ENCODE peak calls at places on chromosome 7, in six cellular contexts. Y is MM.1S, T is PC-3, D is hepatocyte, E is GM23338, X is HCT116. G is an unnamed sample.

GRCh38 chr7:20958474-20958873 is 171.8 kb upstream of the SP8 start:
- DNase-seq in Y (no peak), E (no peak), D (no peak), T (no peak), X (no peak), G (no peak)

GRCh38 chr7:155225516-155225915 is 72.2 kb upstream of the INSIG1 start:
- DNase-seq in E (no peak), D (no peak), X (no peak), T (no peak), Y (no peak), G (no peak)

GRCh38 chr7:120272896-120273475 is at the start of gene KCND2:
- DNase-seq in T (no peak), D (peak), X (no peak), Y (peak), E (peak), G (peak)

GRCh38 chr7:51543801-51544553 is 227.4 kb upstream of the COBL start:
- DNase-seq in X (no peak), D (no peak), Y (no peak), E (no peak), T (no peak), G (no peak)

GRCh38 chr7:108200326-108200725 is 70.2 kb upstream of the LAMB4 start:
- DNase-seq in X (no peak), E (no peak), T (peak), D (no peak), Y (no peak), G (peak)

GRCh38 chr7:151905766-151906165 is 28.9 kb upstream of the PRKAG2 start:
- DNase-seq in Y (no peak), E (no peak), T (no peak), D (no peak), X (no peak), G (no peak)

GRCh38 chr7:111086532-111086931 is 4.4 kb upstream of the LRRN3 start:
- DNase-seq in D (no peak), X (peak), T (peak), E (no peak), Y (no peak), G (no peak)

GRCh38 chr7:452230-452751 is 67.4 kb downstream of the PDGFA start:
- DNase-seq in D (peak), T (no peak), E (peak), Y (no peak), X (no peak), G (peak)

GRCh38 chr7:1255083-1255816 is 22.6 kb downstream of the UNCX start:
- DNase-seq in E (no peak), D (no peak), Y (no peak), X (no peak), T (no peak), G (no peak)

GRCh38 chr7:604884-605531 is 85.4 kb upstream of the PDGFA start:
- DNase-seq in E (no peak), Y (no peak), D (no peak), T (no peak), X (no peak), G (no peak)

GRCh38 chr7:105800442-105800841 is 76.0 kb downstream of the ATXN7L1 start:
- DNase-seq in T (no peak), X (no peak), Y (no peak), D (no peak), E (no peak), G (peak)

GRCh38 chr7:134879815-134880475 is 100.5 kb downstream of the CALD1 start:
- DNase-seq in X (no peak), Y (no peak), E (no peak), T (no peak), D (no peak), G (no peak)

GRCh38 chr7:39238209-39238869 is 260.6 kb downstream of the POU6F2 start:
- DNase-seq in Y (no peak), T (no peak), X (no peak), E (no peak), D (no peak), G (no peak)

GRCh38 chr7:66845382-66846095 is 75.5 kb upstream of the TMEM248 start:
- DNase-seq in E (no peak), D (no peak), T (no peak), Y (no peak), X (no peak), G (peak)

GRCh38 chr7:71507665-71508064 is 375.7 kb downstream of the GALNT17 start:
- DNase-seq in D (no peak), Y (no peak), E (no peak), T (no peak), X (no peak), G (no peak)

GRCh38 chr7:131507592-131508331 is 48.7 kb downstream of the PODXL start:
- DNase-seq in X (peak), D (peak), T (peak), E (peak), Y (peak), G (peak)

GRCh38 chr7:148153611-148154010 is 437.0 kb upstream of the C7orf33 start:
- DNase-seq in D (no peak), Y (no peak), X (no peak), E (no peak), T (no peak), G (no peak)

GRCh38 chr7:142328006-142328405 is 70.1 kb upstream of the PRSS58 start:
- DNase-seq in D (no peak), Y (no peak), E (peak), X (no peak), T (no peak), G (no peak)

GRCh38 chr7:33979300-33979806 is 74.0 kb downstream of the BMPER start:
- DNase-seq in Y (no peak), E (no peak), D (no peak), T (no peak), X (no peak), G (no peak)

GRCh38 chr7:109354000-109354399 is 784.3 kb downstream of the DNAJB9 start:
- DNase-seq in E (peak), T (no peak), D (no peak), Y (no peak), X (no peak), G (no peak)

GRCh38 chr7:17758008-17758407 is 182.3 kb downstream of the SNX13 start:
- DNase-seq in D (no peak), Y (no peak), E (no peak), X (no peak), T (no peak), G (no peak)

GRCh38 chr7:31934551-31934950 is 135.7 kb downstream of the PDE1C start:
- DNase-seq in Y (no peak), E (no peak), T (peak), D (no peak), X (no peak), G (peak)

GRCh38 chr7:31957090-31957720 is 113.0 kb downstream of the PDE1C start:
- DNase-seq in T (peak), E (no peak), D (no peak), X (no peak), Y (no peak), G (peak)

GRCh38 chr7:79272066-79272669 is 181.3 kb downstream of the MAGI2 start:
- DNase-seq in E (peak), T (peak), Y (peak), D (peak), X (peak), G (peak)

GRCh38 chr7:68720722-68721121 is 877.6 kb upstream of the AUTS2 start:
- DNase-seq in T (no peak), X (no peak), E (no peak), Y (peak), D (no peak), G (no peak)

GRCh38 chr7:139727151-139727705 is 50.6 kb downstream of the HIPK2 start:
- DNase-seq in X (no peak), D (no peak), E (no peak), T (peak), Y (no peak), G (peak)

GRCh38 chr7:5636914-5637313 is 144.5 kb downstream of the RNF216 start:
- DNase-seq in X (no peak), D (peak), E (no peak), Y (no peak), T (peak), G (peak)

GRCh38 chr7:78638364-78638763 is 815.1 kb downstream of the MAGI2 start:
- DNase-seq in E (no peak), D (no peak), T (peak), X (no peak), Y (no peak), G (peak)

GRCh38 chr7:151251328-151251925 is 2.9 kb upstream of the SMARCD3 start:
- DNase-seq in D (peak), X (no peak), E (peak), T (no peak), Y (no peak), G (peak)

GRCh38 chr7:130112078-130112477 is 41.7 kb downstream of the KLHDC10 start:
- DNase-seq in X (no peak), Y (no peak), T (no peak), D (no peak), E (no peak), G (no peak)

GRCh38 chr7:130113887-130114286 is 43.6 kb downstream of the KLHDC10 start:
- DNase-seq in Y (no peak), E (no peak), D (peak), T (no peak), X (no peak), G (no peak)

GRCh38 chr7:130114776-130115175 is 44.4 kb downstream of the KLHDC10 start:
- DNase-seq in Y (no peak), X (peak), E (no peak), T (peak), D (no peak), G (no peak)

GRCh38 chr7:130112662-130113425 is 42.5 kb downstream of the KLHDC10 start:
- DNase-seq in Y (no peak), E (no peak), D (no peak), X (no peak), T (no peak), G (no peak)

GRCh38 chr7:130114374-130114773 is 44.0 kb downstream of the KLHDC10 start:
- DNase-seq in Y (peak), T (no peak), D (no peak), X (no peak), E (no peak), G (no peak)
- TF ChIP-seq EZH2phosphoT487 in Y (no peak), T (no peak), D (no peak), X (no peak), E (no peak), G (no peak)

GRCh38 chr7:141072548-141073172 is 1.2 kb upstream of the TMEM178B start:
- DNase-seq in T (peak), X (no peak), Y (peak), D (peak), E (peak), G (peak)
- TF ChIP-seq EZH2 in T (no peak), X (no peak), Y (no peak), D (peak), E (no peak), G (no peak)

GRCh38 chr7:73681031-73681430 is 2.2 kb downstream of the DNAJC30 start:
- DNase-seq in Y (no peak), T (peak), X (no peak), D (no peak), E (no peak), G (peak)
- TF ChIP-seq EZH2phosphoT487 in Y (no peak), T (no peak), X (no peak), D (no peak), E (no peak), G (no peak)

GRCh38 chr7:157669768-157670345 is 333.1 kb downstream of the DNAJB6 start:
- DNase-seq in X (no peak), Y (no peak), D (no peak), E (no peak), T (no peak), G (no peak)
- TF ChIP-seq EZH2 in X (no peak), Y (peak), D (no peak), E (no peak), T (no peak), G (no peak)

GRCh38 chr7:30459591-30460245 is 18.9 kb downstream of the NOD1 start:
- DNase-seq in D (peak), E (no peak), X (no peak), Y (no peak), T (peak), G (peak)
- TF ChIP-seq EZH2phosphoT487 in D (no peak), E (no peak), X (no peak), Y (no peak), T (no peak), G (no peak)

DNA sequence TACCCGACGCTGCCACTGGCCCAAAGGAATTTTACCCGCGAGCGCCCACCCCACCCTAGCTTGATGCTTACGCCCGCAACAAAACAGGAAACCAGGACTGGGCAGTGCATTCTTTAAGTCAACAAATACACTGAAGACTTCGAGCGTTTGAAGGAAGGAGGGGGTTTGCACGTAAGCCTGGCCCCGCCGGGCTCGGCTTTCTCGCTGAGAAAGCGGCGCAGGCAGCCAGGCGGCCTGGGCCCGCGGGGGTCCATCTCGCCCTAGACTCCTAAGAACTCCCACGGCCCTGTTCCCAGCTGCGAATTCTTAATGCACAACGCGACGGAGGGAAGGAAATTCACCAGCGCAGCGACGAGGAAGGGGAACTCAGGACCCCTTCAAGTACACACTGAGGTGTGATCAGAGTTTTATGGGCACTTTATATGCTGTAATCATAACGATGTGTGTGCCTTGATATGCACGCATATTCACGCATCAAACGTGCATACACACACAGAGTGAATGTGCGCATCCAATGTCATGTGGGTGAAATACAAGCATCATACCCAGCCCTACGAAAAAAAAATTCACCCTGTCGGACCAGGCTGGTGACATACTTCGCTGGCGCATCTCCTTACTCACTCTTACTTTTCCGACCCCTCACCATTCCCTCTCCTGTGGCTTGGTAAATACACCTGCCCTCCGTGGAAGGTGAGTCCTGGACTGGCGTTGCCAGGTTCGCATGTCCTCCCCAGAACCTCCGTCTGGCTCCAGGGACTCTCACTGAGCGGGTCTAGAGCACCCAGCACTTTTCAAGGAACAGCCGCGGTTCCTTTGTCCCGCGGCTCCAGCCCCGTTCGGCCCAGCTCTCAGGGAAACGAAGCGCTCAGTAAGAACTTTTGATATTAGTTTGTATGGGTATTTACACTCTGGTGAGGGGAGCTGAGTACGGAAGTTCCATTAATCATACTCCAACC is 5.7 kb upstream of the HOXA13 start:
- DNase-seq in E (peak), X (no peak), T (peak), Y (no peak), D (no peak), G (peak)
- TF ChIP-seq EZH2 in E (peak), X (no peak), T (no peak), Y (no peak), D (peak), G (no peak)

GRCh38 chr7:158328376-158329013 is 259.1 kb downstream of the PTPRN2 start:
- DNase-seq in T (no peak), Y (no peak), D (no peak), X (no peak), E (no peak), G (no peak)
- TF ChIP-seq EZH2phosphoT487 in T (no peak), Y (no peak), D (no peak), X (no peak), E (no peak), G (no peak)

DNA sequence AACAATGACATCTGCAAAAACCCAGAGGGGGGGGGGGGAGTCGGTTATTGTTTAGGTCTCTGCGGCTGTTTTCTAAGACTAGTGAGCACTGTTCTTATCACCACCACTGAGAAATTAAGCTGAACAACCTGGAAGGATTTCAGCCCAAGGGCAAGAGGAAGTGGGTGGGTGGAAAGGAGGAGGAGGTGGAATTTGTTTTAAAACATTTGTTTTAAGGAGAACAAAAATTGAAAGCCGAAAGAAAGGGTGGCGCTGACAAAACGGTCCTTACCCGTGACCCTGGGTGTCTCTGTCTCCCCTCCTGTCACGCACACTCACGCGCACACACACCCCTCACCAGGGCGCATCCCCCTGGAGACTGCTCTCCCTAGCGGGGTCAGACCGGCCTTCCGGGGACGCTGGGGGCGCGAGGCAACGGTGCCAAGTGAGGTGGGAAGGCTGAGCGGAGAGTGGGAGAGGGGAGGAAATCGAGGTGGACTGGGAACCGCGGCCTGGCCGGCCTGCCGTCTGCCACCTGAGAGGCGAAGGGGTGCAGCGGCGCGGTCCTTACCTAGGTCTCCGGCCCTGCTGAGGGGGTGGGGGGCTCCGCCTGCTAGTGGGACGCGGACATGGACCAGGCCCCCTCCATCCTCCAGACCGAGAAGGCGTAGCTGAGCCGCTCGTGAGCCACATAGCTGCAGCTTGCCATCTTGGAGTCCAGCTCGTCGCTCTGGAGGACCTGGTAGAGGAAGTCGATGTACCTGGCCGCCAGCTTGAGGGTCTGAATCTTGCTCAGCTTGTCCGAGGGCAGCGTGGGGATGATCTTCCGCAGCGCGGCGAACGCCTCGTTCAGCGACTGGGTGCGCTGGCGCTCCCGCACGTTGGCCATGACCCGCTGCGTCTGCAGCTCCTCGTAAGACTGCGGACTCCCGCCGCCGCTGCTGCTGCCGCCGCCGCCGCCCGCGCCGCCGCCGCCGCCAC is 1.0 kb downstream of the TWIST1 start:
- DNase-seq in T (peak), Y (peak), D (no peak), E (peak), X (no peak), G (peak)
- TF ChIP-seq EZH2 in T (no peak), Y (no peak), D (peak), E (peak), X (no peak), G (no peak)

DNA sequence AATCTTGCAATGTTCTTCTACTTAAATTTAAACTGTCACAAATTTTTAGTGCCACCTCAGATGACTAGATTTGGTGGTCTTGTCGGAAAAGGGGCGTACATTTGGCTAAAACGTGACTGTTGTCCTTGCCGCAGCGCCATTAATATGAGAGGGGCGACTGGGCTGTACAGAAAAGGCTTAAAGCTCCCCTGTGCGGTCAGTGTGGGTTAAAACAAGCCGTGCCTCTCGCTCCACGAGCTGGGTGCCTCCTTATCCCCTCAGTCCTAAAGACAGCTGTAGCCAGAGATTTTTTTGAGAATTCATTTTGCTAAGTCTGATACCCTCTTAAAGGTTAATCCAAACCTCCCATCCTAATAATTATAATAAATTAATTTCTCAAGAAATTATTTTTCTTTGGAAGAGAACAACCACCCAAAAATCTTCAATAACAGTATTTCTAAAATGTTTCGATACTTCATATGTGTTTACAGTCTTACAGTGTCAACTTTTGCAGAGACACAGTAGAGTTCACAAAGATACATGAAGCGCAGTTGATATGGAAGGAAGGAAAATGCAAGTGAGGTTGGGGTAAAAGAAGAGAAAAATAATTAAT is 68.6 kb downstream of the C7orf25 start:
- DNase-seq in X (peak), D (peak), Y (peak), T (peak), E (peak), G (peak)
- TF ChIP-seq EZH2phosphoT487 in X (no peak), D (no peak), Y (no peak), T (no peak), E (no peak), G (no peak)

G was measured in GM23248.